ENCODE peak calls at places on chromosomes 5 and 9, in five cellular contexts. One of them, this sample, is unnamed.

GRCh38 chr5:134649163-134649916 is 755 bp downstream of the SEC24A start:
- DNase-seq in spleen: peak
- DNase-seq in HCT116: no peak
- DNase-seq in IMR-90: peak
- DNase-seq in foreskin fibroblast: peak
- DNase-seq in this sample: no peak

GRCh38 chr5:96595300-96596090 is 66.7 kb upstream of the CAST start:
- DNase-seq in foreskin fibroblast: peak
- DNase-seq in spleen: no peak
- DNase-seq in HCT116: no peak
- DNase-seq in IMR-90: no peak
- DNase-seq in this sample: no peak

GRCh38 chr9:21415492-21416267 is 6.8 kb downstream of the IFNA8 start:
- DNase-seq in spleen: no peak
- DNase-seq in foreskin fibroblast: peak
- DNase-seq in HCT116: no peak
- DNase-seq in IMR-90: no peak
- DNase-seq in this sample: no peak

GRCh38 chr5:171852255-171852681 is 66.7 kb downstream of the SMIM23 start:
- DNase-seq in foreskin fibroblast: no peak
- DNase-seq in spleen: no peak
- DNase-seq in HCT116: no peak
- DNase-seq in IMR-90: no peak
- DNase-seq in this sample: no peak

GRCh38 chr5:56685503-56686217 is 129.7 kb upstream of the MAP3K1 start:
- DNase-seq in spleen: no peak
- DNase-seq in IMR-90: peak
- DNase-seq in foreskin fibroblast: peak
- DNase-seq in HCT116: no peak
- DNase-seq in this sample: no peak

GRCh38 chr9:127360829-127361228 is 36.1 kb upstream of the SLC2A8 start:
- DNase-seq in HCT116: peak
- DNase-seq in IMR-90: peak
- DNase-seq in spleen: no peak
- DNase-seq in foreskin fibroblast: peak
- DNase-seq in this sample: peak

GRCh38 chr5:154388842-154389241 is 57.0 kb upstream of the SAP30L start:
- DNase-seq in spleen: no peak
- DNase-seq in IMR-90: no peak
- DNase-seq in HCT116: no peak
- DNase-seq in foreskin fibroblast: no peak
- DNase-seq in this sample: no peak

GRCh38 chr5:88049737-88050136 is 218.9 kb downstream of the TMEM161B start:
- DNase-seq in HCT116: no peak
- DNase-seq in IMR-90: no peak
- DNase-seq in spleen: no peak
- DNase-seq in foreskin fibroblast: no peak
- DNase-seq in this sample: no peak

GRCh38 chr5:56012281-56012963 is 17.7 kb upstream of the IL6ST start:
- DNase-seq in IMR-90: peak
- DNase-seq in spleen: no peak
- DNase-seq in HCT116: no peak
- DNase-seq in foreskin fibroblast: peak
- DNase-seq in this sample: no peak

GRCh38 chr9:38689678-38690077 is 30.3 kb downstream of the FAM240B start:
- DNase-seq in HCT116: no peak
- DNase-seq in foreskin fibroblast: no peak
- DNase-seq in IMR-90: peak
- DNase-seq in spleen: no peak
- DNase-seq in this sample: no peak

GRCh38 chr9:89887286-89887685 is 282.5 kb downstream of the GADD45G start:
- DNase-seq in IMR-90: no peak
- DNase-seq in foreskin fibroblast: no peak
- DNase-seq in spleen: peak
- DNase-seq in HCT116: no peak
- DNase-seq in this sample: no peak

GRCh38 chr9:131635285-131635684 is 90.0 kb downstream of the PRRT1B start:
- DNase-seq in spleen: peak
- DNase-seq in HCT116: peak
- DNase-seq in IMR-90: peak
- DNase-seq in foreskin fibroblast: peak
- DNase-seq in this sample: no peak

DNA sequence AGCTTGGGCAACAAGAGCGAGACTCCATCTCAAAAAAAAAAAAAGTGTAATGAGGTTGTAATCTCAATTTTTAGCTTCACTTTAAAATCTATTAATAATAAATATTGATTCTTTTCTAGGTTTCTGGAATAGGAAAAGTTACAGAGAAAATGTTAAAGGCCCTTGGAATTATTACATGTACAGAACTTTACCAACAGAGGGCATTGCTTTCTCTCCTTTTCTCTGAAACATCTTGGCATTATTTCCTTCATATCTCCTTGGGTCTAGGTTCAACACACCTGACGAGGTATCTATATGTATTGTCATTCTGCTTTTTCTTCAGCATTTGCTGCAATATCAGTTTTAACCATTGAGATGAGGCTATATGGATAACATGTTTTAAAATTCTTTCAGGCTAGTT is 26.6 kb upstream of the ANKDD1B start:
- DNase-seq in spleen: no peak
- DNase-seq in IMR-90: no peak
- DNase-seq in foreskin fibroblast: no peak
- DNase-seq in HCT116: no peak
- DNase-seq in this sample: no peak
- TF ChIP-seq CTCF in spleen: no peak
- TF ChIP-seq CTCF in IMR-90: peak
- TF ChIP-seq CTCF in foreskin fibroblast: peak
- TF ChIP-seq CTCF in HCT116: peak
- TF ChIP-seq CTCF in this sample: peak

GRCh38 chr9:95024097-95024671 is 293.3 kb downstream of the FANCC start:
- DNase-seq in spleen: no peak
- DNase-seq in foreskin fibroblast: no peak
- DNase-seq in HCT116: no peak
- DNase-seq in IMR-90: no peak
- DNase-seq in this sample: no peak

GRCh38 chr9:95023217-95024003 is 294.1 kb downstream of the FANCC start:
- DNase-seq in IMR-90: peak
- DNase-seq in foreskin fibroblast: peak
- DNase-seq in spleen: no peak
- DNase-seq in HCT116: peak
- DNase-seq in this sample: no peak

GRCh38 chr9:95027914-95028854 is 289.3 kb downstream of the FANCC start:
- DNase-seq in IMR-90: no peak
- DNase-seq in HCT116: no peak
- DNase-seq in spleen: no peak
- DNase-seq in foreskin fibroblast: no peak
- DNase-seq in this sample: no peak

GRCh38 chr9:95028855-95029219 is 288.7 kb downstream of the FANCC start:
- DNase-seq in foreskin fibroblast: no peak
- DNase-seq in IMR-90: no peak
- DNase-seq in spleen: no peak
- DNase-seq in HCT116: no peak
- DNase-seq in this sample: no peak

GRCh38 chr9:95025213-95026170 is 292.0 kb downstream of the FANCC start:
- DNase-seq in foreskin fibroblast: peak
- DNase-seq in HCT116: no peak
- DNase-seq in IMR-90: peak
- DNase-seq in spleen: no peak
- DNase-seq in this sample: peak
- TF ChIP-seq CTCF in foreskin fibroblast: peak
- TF ChIP-seq CTCF in HCT116: no peak
- TF ChIP-seq CTCF in IMR-90: peak
- TF ChIP-seq CTCF in spleen: no peak
- TF ChIP-seq CTCF in this sample: no peak

GRCh38 chr5:114223866-114224265 is 138.0 kb upstream of the KCNN2 start:
- DNase-seq in spleen: no peak
- DNase-seq in foreskin fibroblast: no peak
- DNase-seq in IMR-90: no peak
- DNase-seq in HCT116: peak
- DNase-seq in this sample: no peak
- TF ChIP-seq CTCF in spleen: no peak
- TF ChIP-seq CTCF in foreskin fibroblast: peak
- TF ChIP-seq CTCF in IMR-90: peak
- TF ChIP-seq CTCF in HCT116: no peak
- TF ChIP-seq CTCF in this sample: peak

DNA sequence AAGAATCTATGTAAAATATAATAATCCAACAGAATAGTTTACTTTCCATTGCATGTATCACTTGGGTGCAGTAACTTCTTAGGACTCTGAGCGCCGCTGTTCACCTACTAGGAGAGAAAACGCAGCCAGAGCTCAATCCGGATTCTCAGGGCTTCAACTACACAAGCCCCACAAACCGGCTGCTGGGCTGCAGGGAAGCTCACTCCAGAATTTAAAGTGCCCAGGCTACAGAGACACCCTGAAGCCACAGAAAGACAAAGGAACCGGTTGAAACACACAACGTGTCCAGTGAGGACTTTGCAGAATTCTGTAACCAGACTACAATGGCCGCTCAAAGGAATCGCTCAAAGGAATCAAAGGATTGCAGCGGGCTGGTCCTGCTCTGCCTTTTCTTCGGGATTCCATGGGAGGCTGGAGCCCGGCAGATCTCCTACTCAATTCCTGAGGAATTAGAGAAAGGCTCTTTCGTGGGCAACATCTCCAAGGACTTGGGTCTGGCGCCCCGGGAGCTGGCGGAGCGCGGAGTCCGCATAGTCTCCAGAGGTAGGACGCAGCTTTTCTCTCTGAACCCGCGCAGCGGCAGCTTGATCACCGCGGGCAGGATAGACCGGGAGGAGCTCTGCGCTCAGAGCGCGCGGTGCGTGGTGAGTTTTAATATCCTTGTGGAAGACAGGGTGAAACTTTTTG is at the start of gene PCDHGA10:
- DNase-seq in foreskin fibroblast: peak
- DNase-seq in HCT116: peak
- DNase-seq in spleen: no peak
- DNase-seq in IMR-90: peak
- DNase-seq in this sample: no peak
- TF ChIP-seq CTCF in foreskin fibroblast: peak
- TF ChIP-seq CTCF in HCT116: peak
- TF ChIP-seq CTCF in spleen: peak
- TF ChIP-seq CTCF in IMR-90: peak
- TF ChIP-seq CTCF in this sample: peak

GRCh38 chr5:308672-309271 is 12.7 kb upstream of the AHRR start:
- DNase-seq in HCT116: no peak
- DNase-seq in spleen: no peak
- DNase-seq in foreskin fibroblast: peak
- DNase-seq in IMR-90: peak
- DNase-seq in this sample: no peak
- TF ChIP-seq CTCF in HCT116: no peak
- TF ChIP-seq CTCF in spleen: peak
- TF ChIP-seq CTCF in foreskin fibroblast: peak
- TF ChIP-seq CTCF in IMR-90: peak
- TF ChIP-seq CTCF in this sample: peak

DNA sequence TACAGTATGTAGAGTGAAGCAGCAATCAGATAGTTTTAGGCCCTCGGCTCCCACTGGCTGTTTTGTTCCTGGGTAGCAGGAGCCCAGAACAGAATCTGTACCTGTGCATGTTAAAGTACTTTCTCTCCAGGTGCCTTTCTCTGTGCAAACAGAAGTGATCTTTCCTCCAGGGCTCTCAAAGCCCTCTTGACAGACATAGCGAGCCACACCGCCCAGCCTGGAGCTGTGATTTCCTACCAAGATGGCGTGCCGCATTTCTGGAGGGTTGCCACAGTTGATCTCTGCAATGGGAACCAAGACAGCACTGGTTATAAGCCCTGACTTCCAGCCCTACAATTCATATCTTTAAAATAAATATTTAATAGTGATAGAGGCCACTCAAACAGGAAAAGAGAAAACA is 50.9 kb downstream of the SUSD1 start:
- DNase-seq in spleen: no peak
- DNase-seq in HCT116: no peak
- DNase-seq in IMR-90: no peak
- DNase-seq in foreskin fibroblast: no peak
- DNase-seq in this sample: no peak
- TF ChIP-seq CTCF in spleen: no peak
- TF ChIP-seq CTCF in HCT116: no peak
- TF ChIP-seq CTCF in IMR-90: no peak
- TF ChIP-seq CTCF in foreskin fibroblast: no peak
- TF ChIP-seq CTCF in this sample: no peak

GRCh38 chr9:98192503-98193335 is at the start of gene CORO2A:
- DNase-seq in HCT116: peak
- DNase-seq in spleen: peak
- DNase-seq in IMR-90: peak
- DNase-seq in foreskin fibroblast: peak
- DNase-seq in this sample: peak
- TF ChIP-seq CTCF in HCT116: peak
- TF ChIP-seq CTCF in spleen: peak
- TF ChIP-seq CTCF in IMR-90: peak
- TF ChIP-seq CTCF in foreskin fibroblast: peak
- TF ChIP-seq CTCF in this sample: peak

DNA sequence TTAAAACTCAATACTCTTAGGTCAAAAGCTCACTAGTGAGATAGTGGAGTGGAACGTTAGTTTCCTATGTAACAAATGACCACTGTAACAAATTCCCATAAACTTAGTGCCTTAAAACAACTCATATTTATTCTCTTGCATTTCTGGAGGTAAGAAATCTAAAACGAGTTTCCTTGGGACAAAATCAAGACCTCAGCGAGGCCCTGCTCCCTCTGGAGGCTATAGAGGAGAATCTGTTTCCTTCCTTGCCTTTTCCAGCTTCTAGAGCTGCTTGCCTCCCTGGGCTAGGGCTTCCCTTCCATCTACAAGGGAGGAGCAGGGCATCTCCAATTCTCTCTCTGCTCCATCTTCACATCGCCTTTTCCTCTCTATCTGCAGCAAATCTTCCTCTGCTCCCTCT is 32.0 kb downstream of the SEMA5A start:
- DNase-seq in HCT116: no peak
- DNase-seq in foreskin fibroblast: peak
- DNase-seq in spleen: no peak
- DNase-seq in IMR-90: peak
- DNase-seq in this sample: no peak
- TF ChIP-seq CTCF in HCT116: no peak
- TF ChIP-seq CTCF in foreskin fibroblast: peak
- TF ChIP-seq CTCF in spleen: no peak
- TF ChIP-seq CTCF in IMR-90: peak
- TF ChIP-seq CTCF in this sample: no peak

DNA sequence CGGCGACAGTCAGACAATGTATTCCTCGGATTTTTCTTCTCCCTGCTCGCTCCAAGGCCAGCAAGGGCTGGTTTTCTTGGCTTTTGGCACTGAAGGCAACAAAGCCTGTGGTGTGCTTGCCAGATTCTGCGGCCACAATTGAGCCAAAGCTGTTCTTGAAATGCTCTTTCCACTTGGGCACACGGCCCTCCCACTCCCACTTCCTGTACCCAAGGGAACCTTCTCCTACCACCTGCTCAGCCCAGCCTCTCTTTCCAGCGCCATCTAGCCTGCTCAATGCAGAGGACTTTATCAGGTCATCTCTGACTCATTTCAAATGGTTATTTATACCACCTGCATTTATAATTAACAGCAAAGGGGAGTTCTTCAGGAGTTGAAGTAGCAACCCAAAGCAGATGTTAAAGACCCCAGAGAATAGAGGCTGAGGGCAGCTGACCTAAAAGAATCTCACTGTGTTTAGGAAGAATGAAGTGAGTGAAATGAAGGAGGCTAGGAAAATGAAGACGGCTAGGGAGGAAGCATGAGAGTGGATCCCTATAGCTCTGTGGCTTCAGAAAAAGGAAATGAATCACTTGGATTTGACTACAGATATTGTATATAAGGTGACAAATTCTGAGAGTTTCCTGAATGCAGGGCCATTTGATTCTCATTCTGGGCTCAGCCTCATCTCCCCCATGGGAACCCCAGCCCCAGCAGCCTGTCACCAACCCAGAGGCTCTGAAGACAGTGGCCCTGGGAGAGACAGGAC is 439.0 kb downstream of the ENC1 start:
- DNase-seq in spleen: no peak
- DNase-seq in HCT116: no peak
- DNase-seq in IMR-90: peak
- DNase-seq in foreskin fibroblast: peak
- DNase-seq in this sample: no peak
- TF ChIP-seq CTCF in spleen: no peak
- TF ChIP-seq CTCF in HCT116: no peak
- TF ChIP-seq CTCF in IMR-90: no peak
- TF ChIP-seq CTCF in foreskin fibroblast: no peak
- TF ChIP-seq CTCF in this sample: no peak

This sample was measured in mesothelial cell of epicardium.